ENCODE peak calls at places on chromosomes 5 and 9, in six cellular contexts. One of them, this sample, is unnamed.

GRCh38 chr9:95776131-95776530 is 99.4 kb upstream of the ERCC6L2 start:
- DNase-seq in kidney glomerular epithelial cell: no peak
- DNase-seq in NCI-H1694: no peak
- DNase-seq in KG1: no peak
- DNase-seq in NCI-H1092 treated with DMSO at 0.1 percent for 48 hours: no peak
- DNase-seq in Kasumi-1: no peak
- DNase-seq in this sample: no peak

GRCh38 chr9:89613912-89614311 is 9.1 kb downstream of the GADD45G start:
- DNase-seq in NCI-H1092 treated with DMSO at 0.1 percent for 48 hours: no peak
- DNase-seq in KG1: no peak
- DNase-seq in Kasumi-1: no peak
- DNase-seq in kidney glomerular epithelial cell: no peak
- DNase-seq in NCI-H1694: no peak
- DNase-seq in this sample: no peak

GRCh38 chr5:131973089-131973712 is 27.7 kb upstream of the MEIKIN start:
- DNase-seq in Kasumi-1: no peak
- DNase-seq in kidney glomerular epithelial cell: no peak
- DNase-seq in NCI-H1694: no peak
- DNase-seq in NCI-H1092 treated with DMSO at 0.1 percent for 48 hours: no peak
- DNase-seq in KG1: no peak
- DNase-seq in this sample: no peak

GRCh38 chr9:135239100-135239768 is 151.8 kb downstream of the OLFM1 start:
- DNase-seq in kidney glomerular epithelial cell: no peak
- DNase-seq in NCI-H1092 treated with DMSO at 0.1 percent for 48 hours: no peak
- DNase-seq in Kasumi-1: no peak
- DNase-seq in NCI-H1694: no peak
- DNase-seq in KG1: no peak
- DNase-seq in this sample: no peak

GRCh38 chr5:5492087-5492933 is 69.8 kb downstream of the ICE1 start:
- DNase-seq in KG1: no peak
- DNase-seq in NCI-H1092 treated with DMSO at 0.1 percent for 48 hours: peak
- DNase-seq in kidney glomerular epithelial cell: peak
- DNase-seq in NCI-H1694: peak
- DNase-seq in Kasumi-1: peak
- DNase-seq in this sample: no peak

GRCh38 chr9:128310461-128310860 is 11.8 kb downstream of the TRUB2 start:
- DNase-seq in NCI-H1092 treated with DMSO at 0.1 percent for 48 hours: no peak
- DNase-seq in KG1: no peak
- DNase-seq in kidney glomerular epithelial cell: no peak
- DNase-seq in NCI-H1694: no peak
- DNase-seq in Kasumi-1: no peak
- DNase-seq in this sample: no peak

GRCh38 chr5:41848983-41849382 is 21.2 kb downstream of the OXCT1 start:
- DNase-seq in KG1: no peak
- DNase-seq in NCI-H1092 treated with DMSO at 0.1 percent for 48 hours: no peak
- DNase-seq in Kasumi-1: no peak
- DNase-seq in kidney glomerular epithelial cell: no peak
- DNase-seq in NCI-H1694: no peak
- DNase-seq in this sample: no peak

GRCh38 chr5:10724799-10725507 is 36.1 kb downstream of the DAP start:
- DNase-seq in NCI-H1694: no peak
- DNase-seq in KG1: no peak
- DNase-seq in Kasumi-1: no peak
- DNase-seq in NCI-H1092 treated with DMSO at 0.1 percent for 48 hours: peak
- DNase-seq in kidney glomerular epithelial cell: peak
- DNase-seq in this sample: no peak

GRCh38 chr5:174065528-174066189 is 20.2 kb downstream of the NSG2 start:
- DNase-seq in kidney glomerular epithelial cell: no peak
- DNase-seq in Kasumi-1: no peak
- DNase-seq in NCI-H1694: no peak
- DNase-seq in NCI-H1092 treated with DMSO at 0.1 percent for 48 hours: peak
- DNase-seq in KG1: no peak
- DNase-seq in this sample: no peak

GRCh38 chr5:112333236-112333850 is 85.7 kb downstream of the EPB41L4A start:
- DNase-seq in KG1: no peak
- DNase-seq in kidney glomerular epithelial cell: no peak
- DNase-seq in NCI-H1092 treated with DMSO at 0.1 percent for 48 hours: peak
- DNase-seq in NCI-H1694: no peak
- DNase-seq in Kasumi-1: no peak
- DNase-seq in this sample: no peak

GRCh38 chr9:68704804-68705635 is at the start of gene PIP5K1B:
- DNase-seq in NCI-H1694: no peak
- DNase-seq in kidney glomerular epithelial cell: peak
- DNase-seq in NCI-H1092 treated with DMSO at 0.1 percent for 48 hours: peak
- DNase-seq in Kasumi-1: peak
- DNase-seq in KG1: peak
- DNase-seq in this sample: no peak

GRCh38 chr9:116589392-116590354 is 97.4 kb upstream of the TRIM32 start:
- DNase-seq in NCI-H1092 treated with DMSO at 0.1 percent for 48 hours: no peak
- DNase-seq in Kasumi-1: peak
- DNase-seq in kidney glomerular epithelial cell: no peak
- DNase-seq in NCI-H1694: peak
- DNase-seq in KG1: no peak
- DNase-seq in this sample: no peak

GRCh38 chr9:81546498-81546897 is 142.8 kb downstream of the TLE1 start:
- DNase-seq in NCI-H1092 treated with DMSO at 0.1 percent for 48 hours: no peak
- DNase-seq in KG1: no peak
- DNase-seq in Kasumi-1: no peak
- DNase-seq in NCI-H1694: no peak
- DNase-seq in kidney glomerular epithelial cell: no peak
- DNase-seq in this sample: no peak

GRCh38 chr5:54360089-54360488 is 49.7 kb upstream of the ARL15 start:
- DNase-seq in NCI-H1694: no peak
- DNase-seq in kidney glomerular epithelial cell: peak
- DNase-seq in Kasumi-1: no peak
- DNase-seq in KG1: no peak
- DNase-seq in NCI-H1092 treated with DMSO at 0.1 percent for 48 hours: no peak
- DNase-seq in this sample: no peak